ENCODE peak calls at places on chromosomes 13 and 19, in six cellular contexts. Y is neural progenitor cell, X is SK-N-SH, U is GM23248, B is PC-3, L is hepatocyte. J is an unnamed sample.

GRCh38 chr13:21138561-21138960 is 37.8 kb downstream of the SKA3 start:
- DNase-seq in B (no peak), U (no peak), X (no peak), L (no peak), Y (no peak), J (no peak)

GRCh38 chr13:75636339-75637095 is 387 bp downstream of the LMO7 start:
- DNase-seq in L (peak), X (peak), Y (peak), B (peak), U (peak), J (peak)

GRCh38 chr19:33862991-33863390 is 66.3 kb downstream of the KCTD15 start:
- DNase-seq in L (no peak), Y (no peak), B (no peak), U (no peak), X (peak), J (no peak)

GRCh38 chr19:43707158-43707712 is 8.6 kb upstream of the IRGC start:
- DNase-seq in B (no peak), X (no peak), L (no peak), Y (no peak), U (no peak), J (no peak)

GRCh38 chr19:28313633-28314032 is 899.3 kb downstream of the UQCRFS1 start:
- DNase-seq in U (peak), L (no peak), X (no peak), Y (no peak), B (peak), J (no peak)

GRCh38 chr13:108728370-108728769 is 99.0 kb downstream of the MYO16 start:
- DNase-seq in X (no peak), Y (peak), B (peak), L (no peak), U (no peak), J (peak)

GRCh38 chr19:45440873-45441654 is 17.3 kb upstream of the ERCC1 start:
- DNase-seq in B (peak), Y (peak), L (peak), X (no peak), U (peak), J (peak)

GRCh38 chr13:32035701-32036100 is 4.1 kb downstream of the FRY start:
- DNase-seq in L (no peak), X (no peak), U (no peak), B (no peak), Y (no peak), J (no peak)

GRCh38 chr13:89827552-89827951 is 1519.9 kb upstream of the MIR17HG start:
- DNase-seq in X (no peak), L (no peak), U (no peak), B (no peak), Y (no peak), J (no peak)

GRCh38 chr13:25489238-25489637 is 117.5 kb downstream of the ATP8A2 start:
- DNase-seq in X (no peak), Y (peak), L (no peak), U (peak), B (no peak), J (peak)

GRCh38 chr13:36030670-36031331 is 100.4 kb downstream of the DCLK1 start:
- DNase-seq in Y (peak), B (peak), U (peak), X (peak), L (peak), J (peak)

GRCh38 chr19:18339703-18340102 is 695 bp upstream of the PGPEP1 start:
- DNase-seq in B (peak), U (peak), Y (peak), X (peak), L (no peak), J (peak)

GRCh38 chr19:49390131-49390977 is 2.3 kb downstream of the KASH5 start:
- DNase-seq in X (no peak), L (no peak), Y (no peak), B (no peak), U (no peak), J (no peak)
- H3K4me2 ChIP-seq in X (no peak), L (no peak), Y (no peak), B (no peak), U (no peak), J (no peak)

DNA sequence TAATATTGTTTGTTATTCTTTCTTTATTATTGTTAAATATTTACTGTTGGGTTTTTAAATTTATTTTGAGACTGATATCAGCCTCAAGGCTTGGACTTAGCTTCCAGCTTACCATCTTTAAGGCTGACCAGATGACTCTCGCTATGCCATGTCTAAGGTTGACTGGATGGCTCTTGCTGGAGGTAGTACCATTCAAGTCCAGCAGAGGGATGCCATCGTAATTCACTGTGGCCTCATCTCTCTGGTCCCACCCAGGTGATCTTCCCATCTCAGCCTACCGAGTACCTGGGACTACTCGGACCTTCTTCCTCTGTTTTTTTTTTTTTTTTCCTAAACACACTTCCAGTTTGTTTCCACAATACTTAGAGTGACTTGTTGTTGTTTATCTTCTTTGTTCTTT is 41.7 kb upstream of the ZNF91 start:
- DNase-seq in L (no peak), X (no peak), B (peak), Y (no peak), U (no peak), J (peak)
- TF ChIP-seq EZH2phosphoT487 in L (no peak), X (no peak), B (no peak), Y (no peak), U (no peak), J (no peak)

DNA sequence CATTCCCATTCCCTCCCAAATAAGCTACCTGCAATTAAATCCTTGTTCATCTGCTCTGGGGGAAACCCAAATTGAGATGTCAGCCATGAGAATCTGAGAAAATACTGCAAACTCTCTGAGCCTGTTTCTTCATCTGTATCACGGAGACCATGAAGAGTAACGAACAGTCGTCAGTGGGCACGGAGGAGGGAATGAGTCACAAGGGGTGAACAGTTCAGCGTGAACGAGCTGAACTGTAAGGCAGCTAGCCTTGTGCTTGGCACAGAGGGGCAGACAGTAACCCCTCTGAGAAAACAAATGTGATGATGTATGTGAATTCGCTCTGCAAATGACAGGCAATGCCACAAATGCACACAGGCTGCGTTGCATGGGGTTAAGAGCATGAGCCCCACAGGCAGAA is 288.7 kb downstream of the FOXO1 start:
- DNase-seq in L (no peak), X (no peak), U (peak), B (no peak), Y (no peak), J (no peak)
- H3K4me2 ChIP-seq in L (no peak), X (no peak), U (peak), B (no peak), Y (no peak), J (no peak)

GRCh38 chr13:46063292-46063691 is 10.7 kb upstream of the ZC3H13 start:
- DNase-seq in X (no peak), U (no peak), L (no peak), B (no peak), Y (no peak), J (no peak)
- TF ChIP-seq EZH2phosphoT487 in X (no peak), U (no peak), L (no peak), B (no peak), Y (no peak), J (no peak)

GRCh38 chr19:6812612-6813011 is 40.1 kb downstream of the VAV1 start:
- DNase-seq in L (no peak), X (no peak), B (no peak), U (no peak), Y (no peak), J (no peak)
- H3K4me2 ChIP-seq in L (no peak), X (no peak), B (no peak), U (no peak), Y (no peak), J (no peak)

DNA sequence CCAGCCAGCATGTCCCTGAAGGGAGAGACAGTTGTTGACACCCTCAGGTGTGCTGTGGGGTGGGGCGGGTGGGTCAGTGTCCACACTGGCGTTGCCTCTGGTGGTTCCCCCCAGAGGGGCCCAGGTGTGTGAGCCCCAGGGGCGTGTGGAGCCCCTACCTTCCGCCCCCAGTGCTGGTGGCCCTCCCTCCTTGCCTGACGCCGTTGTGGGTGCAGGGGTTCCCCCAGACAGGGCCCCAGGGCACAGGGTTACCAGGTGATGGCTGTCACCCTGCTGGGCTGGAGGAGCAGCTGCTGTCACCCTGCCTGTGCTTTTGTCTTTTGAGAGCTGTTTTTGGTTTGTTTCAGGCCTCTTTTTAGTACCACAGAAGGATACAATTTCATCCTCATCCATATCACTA is 27.2 kb downstream of the ATP4B start:
- DNase-seq in U (no peak), X (no peak), Y (no peak), L (no peak), B (no peak), J (no peak)
- TF ChIP-seq EZH2phosphoT487 in U (no peak), X (no peak), Y (no peak), L (no peak), B (no peak), J (no peak)

GRCh38 chr13:114026128-114026880 is 52.4 kb upstream of the C13orf46 start:
- DNase-seq in U (no peak), Y (no peak), X (no peak), B (no peak), L (no peak), J (no peak)
- H3K4me2 ChIP-seq in U (no peak), Y (peak), X (no peak), B (no peak), L (no peak), J (no peak)

GRCh38 chr19:5093297-5093858 is 124.5 kb downstream of the KDM4B start:
- DNase-seq in U (no peak), Y (peak), X (no peak), B (no peak), L (no peak), J (no peak)
- TF ChIP-seq EZH2phosphoT487 in U (no peak), Y (no peak), X (no peak), B (no peak), L (no peak), J (no peak)

GRCh38 chr13:77521194-77521593 is 14.3 kb upstream of the SCEL start:
- DNase-seq in B (peak), L (no peak), X (no peak), U (peak), Y (no peak), J (no peak)

GRCh38 chr13:77523386-77523785 is 12.1 kb upstream of the SCEL start:
- DNase-seq in L (no peak), Y (no peak), U (no peak), X (no peak), B (no peak), J (no peak)

GRCh38 chr13:77522444-77522843 is 13.1 kb upstream of the SCEL start:
- DNase-seq in X (no peak), L (no peak), Y (no peak), B (no peak), U (no peak), J (no peak)

GRCh38 chr13:77521595-77522367 is 13.7 kb upstream of the SCEL start:
- DNase-seq in X (no peak), Y (peak), B (peak), L (no peak), U (peak), J (peak)

GRCh38 chr13:77523834-77524728 is 11.4 kb upstream of the SCEL start:
- DNase-seq in X (no peak), U (no peak), Y (no peak), B (peak), L (no peak), J (no peak)
- H3K4me2 ChIP-seq in X (no peak), U (no peak), Y (no peak), B (no peak), L (no peak), J (no peak)

GRCh38 chr19:47272448-47273312 is 2.0 kb upstream of the INAFM1 start:
- DNase-seq in B (peak), X (no peak), U (peak), Y (peak), L (no peak), J (peak)
- TF ChIP-seq EZH2phosphoT487 in B (no peak), X (no peak), U (no peak), Y (no peak), L (no peak), J (no peak)

J was measured in GM23338.